ENCODE peak calls at places on chromosomes 11 and 22, in ten cellular contexts. K is iPS DF 19.7; H is astrocyte of the hippocampus; N is mucosa of gallbladder; O is stimulated activated CD4-positive, alpha-beta T cell treated with anti-CD3 and anti-CD28 coated beads, Interleukin-15, amount 100 ng/mL, for 48 hours; R is brain microvascular endothelial cell; Y is HAP-1; V is fibroblast of lung; D is NB4; F is right lobe of liver. S is an unnamed sample.

GRCh38 chr11:63892233-63892632 is 24.7 kb downstream of the RCOR2 start:
- DNase-seq in K (no peak), H (peak), N (no peak), O (no peak), R (peak), Y (no peak), V (peak), D (peak), F (no peak), S (peak)

GRCh38 chr22:43451651-43452050 is 39.8 kb downstream of the MPPED1 start:
- DNase-seq in K (no peak), H (no peak), N (no peak), O (no peak), R (no peak), Y (no peak), V (no peak), D (no peak), F (peak), S (no peak)

GRCh38 chr22:49997221-49997599 is 15.4 kb downstream of the IL17REL start:
- DNase-seq in K (no peak), H (no peak), N (peak), O (no peak), R (no peak), Y (no peak), V (no peak), D (no peak), F (no peak), S (no peak)

GRCh38 chr11:58957922-58958321 is 18.6 kb downstream of the GLYATL1 start:
- DNase-seq in K (no peak), H (no peak), N (no peak), O (no peak), R (no peak), Y (no peak), V (no peak), D (no peak), F (no peak), S (no peak)

GRCh38 chr11:28153586-28153985 is 45.4 kb downstream of the METTL15 start:
- DNase-seq in K (no peak), H (no peak), N (no peak), O (no peak), R (no peak), Y (no peak), V (peak), D (no peak), F (no peak), S (no peak)

GRCh38 chr11:124761301-124762021 is 629 bp downstream of the ESAM start:
- DNase-seq in K (no peak), H (no peak), N (no peak), O (no peak), R (no peak), Y (no peak), V (no peak), D (no peak), F (no peak), S (peak)

GRCh38 chr11:76291576-76292526 is 85.5 kb upstream of the WNT11 start:
- DNase-seq in K (no peak), H (peak), N (no peak), O (no peak), R (no peak), Y (no peak), V (no peak), D (no peak), F (no peak), S (no peak)

GRCh38 chr22:42353883-42354727 is 78.1 kb downstream of the NFAM1 start:
- DNase-seq in K (no peak), H (no peak), N (no peak), O (no peak), R (no peak), Y (no peak), V (no peak), D (no peak), F (no peak), S (no peak)

GRCh38 chr11:73653996-73654395 is 7.6 kb downstream of the PLEKHB1 start:
- DNase-seq in K (no peak), H (no peak), N (no peak), O (no peak), R (no peak), Y (peak), V (no peak), D (no peak), F (no peak), S (no peak)

GRCh38 chr22:44755956-44756361 is 3.6 kb downstream of the ARHGAP8 start:
- DNase-seq in K (no peak), H (no peak), N (peak), O (no peak), R (no peak), Y (no peak), V (no peak), D (no peak), F (no peak), S (no peak)

GRCh38 chr11:11481371-11481770 is 128.3 kb upstream of the CSNK2A3 start:
- DNase-seq in K (no peak), H (no peak), N (no peak), O (no peak), R (no peak), Y (no peak), V (no peak), D (no peak), F (no peak), S (no peak)

GRCh38 chr11:61923166-61924015 is 6.0 kb upstream of the RAB3IL1 start:
- DNase-seq in K (no peak), H (peak), N (peak), O (no peak), R (peak), Y (no peak), V (peak), D (no peak), F (no peak), S (peak)

GRCh38 chr11:19878520-19878919 is 165.9 kb downstream of the NAV2 start:
- DNase-seq in K (no peak), H (no peak), N (no peak), O (no peak), R (no peak), Y (no peak), V (no peak), D (no peak), F (no peak), S (no peak)

GRCh38 chr11:66388746-66389386 is 17.3 kb upstream of the SLC29A2 start:
- DNase-seq in K (no peak), H (peak), N (peak), O (peak), R (peak), Y (peak), V (peak), D (peak), F (peak), S (peak)

GRCh38 chr11:6703247-6704063 is 20.3 kb upstream of the MRPL17 start:
- DNase-seq in K (peak), H (peak), N (peak), O (no peak), R (peak), Y (peak), V (peak), D (peak), F (peak), S (peak)

GRCh38 chr11:69430566-69430965 is 50.9 kb upstream of the LINC01488 start:
- DNase-seq in K (no peak), H (peak), N (no peak), O (no peak), R (no peak), Y (no peak), V (peak), D (no peak), F (peak), S (no peak)

GRCh38 chr22:25081409-25081824 is 118.2 kb upstream of the CRYBB3 start:
- DNase-seq in K (no peak), H (peak), N (peak), O (no peak), R (no peak), Y (peak), V (no peak), D (peak), F (no peak), S (peak)

S was measured in fibroblast of villous mesenchyme.